ENCODE peak calls at places on chromosomes 4 and X, in eight cellular contexts. T is activated CD4-positive, alpha-beta T cell treated with anti-CD3 and anti-CD28 coated beads for 36 hours; K is activated T-cell treated with anti-CD3 and anti-CD28 coated beads, Interleukin-2, amount 50 U/mL, for 4 hours; D is WTC11; Y is activated CD8-positive, alpha-beta T cell treated with anti-CD3 and anti-CD28 coated beads for 36 hours; S is left cardiac atrium; C is pancreas; G is body of pancreas. L is an unnamed sample.

GRCh38 chr4:53100801-53101581 is 238.9 kb downstream of the RASL11B start:
- ATAC-seq in T (peak), K (peak), D (no peak), Y (peak), S (peak), C (no peak), G (no peak), L (no peak)

GRCh38 chr4:78734451-78735003 is 41.6 kb upstream of the BMP2K start:
- ATAC-seq in T (no peak), K (no peak), D (no peak), Y (no peak), S (no peak), C (no peak), G (no peak), L (no peak)

GRCh38 chr4:186078977-186079697 is 10.2 kb downstream of the TLR3 start:
- ATAC-seq in T (no peak), K (no peak), D (peak), Y (no peak), S (peak), C (peak), G (peak), L (no peak)

GRCh38 chr4:146113171-146113570 is 62.3 kb upstream of the LSM6 start:
- ATAC-seq in T (no peak), K (no peak), D (no peak), Y (no peak), S (no peak), C (no peak), G (no peak), L (no peak)

GRCh38 chrX:129717902-129718301 is 20.9 kb upstream of the XPNPEP2 start:
- ATAC-seq in T (no peak), K (no peak), D (peak), Y (no peak), S (peak), C (no peak), G (no peak), L (no peak)

GRCh38 chr4:124423160-124423559 is 289.4 kb downstream of the ANKRD50 start:
- ATAC-seq in T (no peak), K (no peak), D (no peak), Y (no peak), S (no peak), C (no peak), G (no peak), L (no peak)

GRCh38 chr4:148704291-148704690 is 262.1 kb upstream of the NR3C2 start:
- ATAC-seq in T (no peak), K (no peak), D (peak), Y (no peak), S (no peak), C (no peak), G (no peak), L (no peak)

GRCh38 chr4:37988670-37989069 is 28.5 kb downstream of the PTTG2 start:
- ATAC-seq in T (no peak), K (no peak), D (peak), Y (no peak), S (no peak), C (peak), G (no peak), L (no peak)

GRCh38 chr4:122360754-122361153 is 18.1 kb upstream of the ADAD1 start:
- ATAC-seq in T (no peak), K (no peak), D (no peak), Y (no peak), S (no peak), C (no peak), G (no peak), L (no peak)

GRCh38 chrX:20267924-20268701 is 1.4 kb upstream of the RPS6KA3 start:
- ATAC-seq in T (no peak), K (no peak), D (peak), Y (no peak), S (peak), C (peak), G (peak), L (no peak)

GRCh38 chr4:2172627-2173231 is 69.2 kb downstream of the HAUS3 start:
- ATAC-seq in T (peak), K (peak), D (no peak), Y (peak), S (no peak), C (no peak), G (no peak), L (no peak)

GRCh38 chr4:79498282-79498681 is 90.3 kb upstream of the GK2 start:
- ATAC-seq in T (no peak), K (no peak), D (no peak), Y (no peak), S (no peak), C (no peak), G (no peak), L (no peak)

GRCh38 chrX:86102341-86102740 is 45.9 kb upstream of the DACH2 start:
- ATAC-seq in T (no peak), K (no peak), D (no peak), Y (no peak), S (no peak), C (no peak), G (no peak), L (no peak)

GRCh38 chr4:183770900-183771299 is 111.8 kb downstream of the TRAPPC11 start:
- ATAC-seq in T (no peak), K (no peak), D (no peak), Y (no peak), S (no peak), C (no peak), G (no peak), L (no peak)

GRCh38 chr4:4268753-4269152 is 20.7 kb upstream of the TMEM128 start:
- ATAC-seq in T (no peak), K (no peak), D (no peak), Y (no peak), S (peak), C (peak), G (no peak), L (no peak)

GRCh38 chr4:113677333-113677732 is 84.2 kb downstream of the CAMK2D start:
- ATAC-seq in T (no peak), K (no peak), D (no peak), Y (peak), S (no peak), C (no peak), G (no peak), L (no peak)

GRCh38 chr4:122764808-122765189 is 32.3 kb downstream of the BBS12 start:
- ATAC-seq in T (peak), K (peak), D (no peak), Y (peak), S (peak), C (peak), G (no peak), L (no peak)

GRCh38 chr4:156954598-156954997 is 17.0 kb downstream of the PDGFC start:
- ATAC-seq in T (no peak), K (no peak), D (no peak), Y (no peak), S (peak), C (peak), G (no peak), L (no peak)

GRCh38 chr4:73902038-73902637 is 32.9 kb downstream of the CXCL1 start:
- ATAC-seq in T (no peak), K (no peak), D (no peak), Y (no peak), S (no peak), C (no peak), G (no peak), L (no peak)

GRCh38 chr4:40333921-40334352 is 1.2 kb upstream of the CHRNA9 start:
- ATAC-seq in T (no peak), K (no peak), D (no peak), Y (no peak), S (no peak), C (no peak), G (no peak), L (no peak)